ENCODE peak calls at places on chromosomes 12 and 14, in nine cellular contexts. One of them, this sample, is unnamed.

GRCh38 chr14:58731465-58732330 is 93.9 kb downstream of the DACT1 start:
- DNase-seq in left ventricle myocardium inferior: no peak
- DNase-seq in stimulated activated CD8-positive, alpha-beta memory T cell treated with anti-CD3 and anti-CD28 coated beads, Interleukin-12 subunit alpha, Interleukin-12 subunit beta, amount 100 ng/mL, for 1 hour: no peak
- DNase-seq in neuronal stem cell: no peak
- DNase-seq in neural crest cell: no peak
- DNase-seq in A172: peak
- DNase-seq in iris pigment epithelial cell: peak
- DNase-seq in stimulated activated CD4-positive, alpha-beta T cell treated with anti-CD3 and anti-CD28 coated beads, TNF-alpha, amount 100 ng/mL, for 1 hour: no peak
- DNase-seq in DND-41: no peak
- DNase-seq in this sample: no peak

GRCh38 chr12:24960222-24960855 is 11.4 kb upstream of the BCAT1 start:
- DNase-seq in neural crest cell: peak
- DNase-seq in stimulated activated CD8-positive, alpha-beta memory T cell treated with anti-CD3 and anti-CD28 coated beads, Interleukin-12 subunit alpha, Interleukin-12 subunit beta, amount 100 ng/mL, for 1 hour: no peak
- DNase-seq in stimulated activated CD4-positive, alpha-beta T cell treated with anti-CD3 and anti-CD28 coated beads, TNF-alpha, amount 100 ng/mL, for 1 hour: peak
- DNase-seq in A172: peak
- DNase-seq in neuronal stem cell: no peak
- DNase-seq in left ventricle myocardium inferior: no peak
- DNase-seq in DND-41: peak
- DNase-seq in iris pigment epithelial cell: peak
- DNase-seq in this sample: no peak

GRCh38 chr12:46521145-46521544 is 148.6 kb upstream of the SLC38A2 start:
- DNase-seq in left ventricle myocardium inferior: no peak
- DNase-seq in stimulated activated CD8-positive, alpha-beta memory T cell treated with anti-CD3 and anti-CD28 coated beads, Interleukin-12 subunit alpha, Interleukin-12 subunit beta, amount 100 ng/mL, for 1 hour: no peak
- DNase-seq in neural crest cell: no peak
- DNase-seq in iris pigment epithelial cell: no peak
- DNase-seq in neuronal stem cell: no peak
- DNase-seq in stimulated activated CD4-positive, alpha-beta T cell treated with anti-CD3 and anti-CD28 coated beads, TNF-alpha, amount 100 ng/mL, for 1 hour: no peak
- DNase-seq in A172: no peak
- DNase-seq in DND-41: no peak
- DNase-seq in this sample: no peak

GRCh38 chr14:92494512-92494911 is 19.1 kb upstream of the RIN3 start:
- DNase-seq in stimulated activated CD4-positive, alpha-beta T cell treated with anti-CD3 and anti-CD28 coated beads, TNF-alpha, amount 100 ng/mL, for 1 hour: no peak
- DNase-seq in DND-41: no peak
- DNase-seq in neural crest cell: no peak
- DNase-seq in A172: no peak
- DNase-seq in stimulated activated CD8-positive, alpha-beta memory T cell treated with anti-CD3 and anti-CD28 coated beads, Interleukin-12 subunit alpha, Interleukin-12 subunit beta, amount 100 ng/mL, for 1 hour: no peak
- DNase-seq in left ventricle myocardium inferior: no peak
- DNase-seq in iris pigment epithelial cell: peak
- DNase-seq in neuronal stem cell: no peak
- DNase-seq in this sample: no peak

GRCh38 chr12:131055596-131056233 is 102.0 kb downstream of the ADGRD1 start:
- DNase-seq in left ventricle myocardium inferior: no peak
- DNase-seq in iris pigment epithelial cell: no peak
- DNase-seq in stimulated activated CD8-positive, alpha-beta memory T cell treated with anti-CD3 and anti-CD28 coated beads, Interleukin-12 subunit alpha, Interleukin-12 subunit beta, amount 100 ng/mL, for 1 hour: no peak
- DNase-seq in neuronal stem cell: no peak
- DNase-seq in DND-41: no peak
- DNase-seq in neural crest cell: no peak
- DNase-seq in A172: no peak
- DNase-seq in stimulated activated CD4-positive, alpha-beta T cell treated with anti-CD3 and anti-CD28 coated beads, TNF-alpha, amount 100 ng/mL, for 1 hour: no peak
- DNase-seq in this sample: no peak

GRCh38 chr14:38336298-38336697 is 80.4 kb upstream of the CLEC14A start:
- DNase-seq in A172: no peak
- DNase-seq in stimulated activated CD4-positive, alpha-beta T cell treated with anti-CD3 and anti-CD28 coated beads, TNF-alpha, amount 100 ng/mL, for 1 hour: no peak
- DNase-seq in left ventricle myocardium inferior: no peak
- DNase-seq in iris pigment epithelial cell: no peak
- DNase-seq in neuronal stem cell: no peak
- DNase-seq in DND-41: no peak
- DNase-seq in neural crest cell: no peak
- DNase-seq in stimulated activated CD8-positive, alpha-beta memory T cell treated with anti-CD3 and anti-CD28 coated beads, Interleukin-12 subunit alpha, Interleukin-12 subunit beta, amount 100 ng/mL, for 1 hour: no peak
- DNase-seq in this sample: no peak

GRCh38 chr14:71478542-71478941 is 453.7 kb upstream of the RGS6 start:
- DNase-seq in stimulated activated CD4-positive, alpha-beta T cell treated with anti-CD3 and anti-CD28 coated beads, TNF-alpha, amount 100 ng/mL, for 1 hour: no peak
- DNase-seq in neural crest cell: no peak
- DNase-seq in neuronal stem cell: no peak
- DNase-seq in A172: peak
- DNase-seq in iris pigment epithelial cell: peak
- DNase-seq in DND-41: no peak
- DNase-seq in stimulated activated CD8-positive, alpha-beta memory T cell treated with anti-CD3 and anti-CD28 coated beads, Interleukin-12 subunit alpha, Interleukin-12 subunit beta, amount 100 ng/mL, for 1 hour: no peak
- DNase-seq in left ventricle myocardium inferior: no peak
- DNase-seq in this sample: no peak

GRCh38 chr12:7162691-7163114 is 26.8 kb upstream of the PEX5 start:
- DNase-seq in DND-41: no peak
- DNase-seq in A172: no peak
- DNase-seq in stimulated activated CD4-positive, alpha-beta T cell treated with anti-CD3 and anti-CD28 coated beads, TNF-alpha, amount 100 ng/mL, for 1 hour: no peak
- DNase-seq in left ventricle myocardium inferior: no peak
- DNase-seq in iris pigment epithelial cell: peak
- DNase-seq in stimulated activated CD8-positive, alpha-beta memory T cell treated with anti-CD3 and anti-CD28 coated beads, Interleukin-12 subunit alpha, Interleukin-12 subunit beta, amount 100 ng/mL, for 1 hour: no peak
- DNase-seq in neuronal stem cell: no peak
- DNase-seq in neural crest cell: no peak
- DNase-seq in this sample: no peak

GRCh38 chr12:110266381-110266909 is 14.6 kb upstream of the ATP2A2 start:
- DNase-seq in stimulated activated CD8-positive, alpha-beta memory T cell treated with anti-CD3 and anti-CD28 coated beads, Interleukin-12 subunit alpha, Interleukin-12 subunit beta, amount 100 ng/mL, for 1 hour: no peak
- DNase-seq in left ventricle myocardium inferior: no peak
- DNase-seq in DND-41: no peak
- DNase-seq in iris pigment epithelial cell: no peak
- DNase-seq in stimulated activated CD4-positive, alpha-beta T cell treated with anti-CD3 and anti-CD28 coated beads, TNF-alpha, amount 100 ng/mL, for 1 hour: no peak
- DNase-seq in A172: no peak
- DNase-seq in neuronal stem cell: no peak
- DNase-seq in neural crest cell: no peak
- DNase-seq in this sample: no peak

GRCh38 chr12:30045171-30045570 is 261.4 kb upstream of the TMTC1 start:
- DNase-seq in A172: no peak
- DNase-seq in stimulated activated CD8-positive, alpha-beta memory T cell treated with anti-CD3 and anti-CD28 coated beads, Interleukin-12 subunit alpha, Interleukin-12 subunit beta, amount 100 ng/mL, for 1 hour: no peak
- DNase-seq in DND-41: no peak
- DNase-seq in left ventricle myocardium inferior: no peak
- DNase-seq in stimulated activated CD4-positive, alpha-beta T cell treated with anti-CD3 and anti-CD28 coated beads, TNF-alpha, amount 100 ng/mL, for 1 hour: no peak
- DNase-seq in neural crest cell: no peak
- DNase-seq in neuronal stem cell: no peak
- DNase-seq in iris pigment epithelial cell: no peak
- DNase-seq in this sample: no peak

GRCh38 chr12:14366211-14366762 is 805 bp downstream of the ATF7IP start:
- DNase-seq in left ventricle myocardium inferior: no peak
- DNase-seq in stimulated activated CD8-positive, alpha-beta memory T cell treated with anti-CD3 and anti-CD28 coated beads, Interleukin-12 subunit alpha, Interleukin-12 subunit beta, amount 100 ng/mL, for 1 hour: no peak
- DNase-seq in DND-41: no peak
- DNase-seq in neural crest cell: no peak
- DNase-seq in iris pigment epithelial cell: peak
- DNase-seq in A172: no peak
- DNase-seq in neuronal stem cell: no peak
- DNase-seq in stimulated activated CD4-positive, alpha-beta T cell treated with anti-CD3 and anti-CD28 coated beads, TNF-alpha, amount 100 ng/mL, for 1 hour: no peak
- DNase-seq in this sample: no peak

GRCh38 chr12:81759215-81759991 is at the start of gene PPFIA2:
- DNase-seq in iris pigment epithelial cell: peak
- DNase-seq in stimulated activated CD4-positive, alpha-beta T cell treated with anti-CD3 and anti-CD28 coated beads, TNF-alpha, amount 100 ng/mL, for 1 hour: peak
- DNase-seq in stimulated activated CD8-positive, alpha-beta memory T cell treated with anti-CD3 and anti-CD28 coated beads, Interleukin-12 subunit alpha, Interleukin-12 subunit beta, amount 100 ng/mL, for 1 hour: no peak
- DNase-seq in neuronal stem cell: peak
- DNase-seq in DND-41: no peak
- DNase-seq in left ventricle myocardium inferior: peak
- DNase-seq in neural crest cell: peak
- DNase-seq in A172: peak
- DNase-seq in this sample: peak

GRCh38 chr14:103543140-103543539 is 14.1 kb downstream of the TRMT61A start:
- DNase-seq in DND-41: no peak
- DNase-seq in iris pigment epithelial cell: no peak
- DNase-seq in left ventricle myocardium inferior: no peak
- DNase-seq in A172: no peak
- DNase-seq in neural crest cell: no peak
- DNase-seq in stimulated activated CD4-positive, alpha-beta T cell treated with anti-CD3 and anti-CD28 coated beads, TNF-alpha, amount 100 ng/mL, for 1 hour: no peak
- DNase-seq in stimulated activated CD8-positive, alpha-beta memory T cell treated with anti-CD3 and anti-CD28 coated beads, Interleukin-12 subunit alpha, Interleukin-12 subunit beta, amount 100 ng/mL, for 1 hour: no peak
- DNase-seq in neuronal stem cell: no peak
- DNase-seq in this sample: peak

GRCh38 chr12:123478762-123479161 is 20.8 kb downstream of the SNRNP35 start:
- DNase-seq in neuronal stem cell: no peak
- DNase-seq in left ventricle myocardium inferior: peak
- DNase-seq in neural crest cell: no peak
- DNase-seq in A172: peak
- DNase-seq in stimulated activated CD4-positive, alpha-beta T cell treated with anti-CD3 and anti-CD28 coated beads, TNF-alpha, amount 100 ng/mL, for 1 hour: no peak
- DNase-seq in DND-41: no peak
- DNase-seq in stimulated activated CD8-positive, alpha-beta memory T cell treated with anti-CD3 and anti-CD28 coated beads, Interleukin-12 subunit alpha, Interleukin-12 subunit beta, amount 100 ng/mL, for 1 hour: no peak
- DNase-seq in iris pigment epithelial cell: peak
- DNase-seq in this sample: peak

GRCh38 chr12:58117201-58117600 is 175.8 kb downstream of the ATP23 start:
- DNase-seq in left ventricle myocardium inferior: no peak
- DNase-seq in neuronal stem cell: no peak
- DNase-seq in stimulated activated CD8-positive, alpha-beta memory T cell treated with anti-CD3 and anti-CD28 coated beads, Interleukin-12 subunit alpha, Interleukin-12 subunit beta, amount 100 ng/mL, for 1 hour: no peak
- DNase-seq in iris pigment epithelial cell: no peak
- DNase-seq in A172: no peak
- DNase-seq in DND-41: peak
- DNase-seq in neural crest cell: no peak
- DNase-seq in stimulated activated CD4-positive, alpha-beta T cell treated with anti-CD3 and anti-CD28 coated beads, TNF-alpha, amount 100 ng/mL, for 1 hour: no peak
- DNase-seq in this sample: no peak

GRCh38 chr12:17062296-17063061 is 456.5 kb upstream of the LMO3 start:
- DNase-seq in stimulated activated CD4-positive, alpha-beta T cell treated with anti-CD3 and anti-CD28 coated beads, TNF-alpha, amount 100 ng/mL, for 1 hour: no peak
- DNase-seq in A172: peak
- DNase-seq in left ventricle myocardium inferior: no peak
- DNase-seq in iris pigment epithelial cell: no peak
- DNase-seq in neural crest cell: no peak
- DNase-seq in stimulated activated CD8-positive, alpha-beta memory T cell treated with anti-CD3 and anti-CD28 coated beads, Interleukin-12 subunit alpha, Interleukin-12 subunit beta, amount 100 ng/mL, for 1 hour: no peak
- DNase-seq in DND-41: no peak
- DNase-seq in neuronal stem cell: no peak
- DNase-seq in this sample: no peak

GRCh38 chr12:98736352-98737326 is 91.5 kb downstream of the APAF1 start:
- DNase-seq in left ventricle myocardium inferior: no peak
- DNase-seq in stimulated activated CD8-positive, alpha-beta memory T cell treated with anti-CD3 and anti-CD28 coated beads, Interleukin-12 subunit alpha, Interleukin-12 subunit beta, amount 100 ng/mL, for 1 hour: no peak
- DNase-seq in DND-41: no peak
- DNase-seq in iris pigment epithelial cell: peak
- DNase-seq in neural crest cell: no peak
- DNase-seq in stimulated activated CD4-positive, alpha-beta T cell treated with anti-CD3 and anti-CD28 coated beads, TNF-alpha, amount 100 ng/mL, for 1 hour: no peak
- DNase-seq in neuronal stem cell: no peak
- DNase-seq in A172: no peak
- DNase-seq in this sample: no peak

GRCh38 chr14:77980475-77981321 is 180.8 kb downstream of the ADCK1 start:
- DNase-seq in iris pigment epithelial cell: no peak
- DNase-seq in DND-41: no peak
- DNase-seq in A172: no peak
- DNase-seq in neural crest cell: peak
- DNase-seq in neuronal stem cell: no peak
- DNase-seq in left ventricle myocardium inferior: no peak
- DNase-seq in stimulated activated CD8-positive, alpha-beta memory T cell treated with anti-CD3 and anti-CD28 coated beads, Interleukin-12 subunit alpha, Interleukin-12 subunit beta, amount 100 ng/mL, for 1 hour: no peak
- DNase-seq in stimulated activated CD4-positive, alpha-beta T cell treated with anti-CD3 and anti-CD28 coated beads, TNF-alpha, amount 100 ng/mL, for 1 hour: no peak
- DNase-seq in this sample: peak

GRCh38 chr14:67766035-67766680 is 50.2 kb downstream of the ZFYVE26 start:
- DNase-seq in iris pigment epithelial cell: no peak
- DNase-seq in left ventricle myocardium inferior: no peak
- DNase-seq in stimulated activated CD4-positive, alpha-beta T cell treated with anti-CD3 and anti-CD28 coated beads, TNF-alpha, amount 100 ng/mL, for 1 hour: no peak
- DNase-seq in neuronal stem cell: no peak
- DNase-seq in A172: no peak
- DNase-seq in neural crest cell: no peak
- DNase-seq in DND-41: no peak
- DNase-seq in stimulated activated CD8-positive, alpha-beta memory T cell treated with anti-CD3 and anti-CD28 coated beads, Interleukin-12 subunit alpha, Interleukin-12 subunit beta, amount 100 ng/mL, for 1 hour: no peak
- DNase-seq in this sample: no peak

GRCh38 chr12:14910090-14910915 is 24.6 kb upstream of the MGP start:
- DNase-seq in left ventricle myocardium inferior: no peak
- DNase-seq in DND-41: no peak
- DNase-seq in stimulated activated CD4-positive, alpha-beta T cell treated with anti-CD3 and anti-CD28 coated beads, TNF-alpha, amount 100 ng/mL, for 1 hour: no peak
- DNase-seq in neuronal stem cell: no peak
- DNase-seq in stimulated activated CD8-positive, alpha-beta memory T cell treated with anti-CD3 and anti-CD28 coated beads, Interleukin-12 subunit alpha, Interleukin-12 subunit beta, amount 100 ng/mL, for 1 hour: no peak
- DNase-seq in neural crest cell: no peak
- DNase-seq in iris pigment epithelial cell: peak
- DNase-seq in A172: peak
- DNase-seq in this sample: no peak

GRCh38 chr12:65944637-65945036 is 120.4 kb downstream of the HMGA2 start:
- DNase-seq in neural crest cell: no peak
- DNase-seq in left ventricle myocardium inferior: no peak
- DNase-seq in stimulated activated CD4-positive, alpha-beta T cell treated with anti-CD3 and anti-CD28 coated beads, TNF-alpha, amount 100 ng/mL, for 1 hour: no peak
- DNase-seq in A172: no peak
- DNase-seq in DND-41: no peak
- DNase-seq in neuronal stem cell: no peak
- DNase-seq in iris pigment epithelial cell: no peak
- DNase-seq in stimulated activated CD8-positive, alpha-beta memory T cell treated with anti-CD3 and anti-CD28 coated beads, Interleukin-12 subunit alpha, Interleukin-12 subunit beta, amount 100 ng/mL, for 1 hour: no peak
- DNase-seq in this sample: no peak

GRCh38 chr12:132373967-132374820 is 44.8 kb upstream of the GALNT9 start:
- DNase-seq in neural crest cell: no peak
- DNase-seq in stimulated activated CD4-positive, alpha-beta T cell treated with anti-CD3 and anti-CD28 coated beads, TNF-alpha, amount 100 ng/mL, for 1 hour: no peak
- DNase-seq in DND-41: no peak
- DNase-seq in neuronal stem cell: peak
- DNase-seq in iris pigment epithelial cell: peak
- DNase-seq in stimulated activated CD8-positive, alpha-beta memory T cell treated with anti-CD3 and anti-CD28 coated beads, Interleukin-12 subunit alpha, Interleukin-12 subunit beta, amount 100 ng/mL, for 1 hour: no peak
- DNase-seq in left ventricle myocardium inferior: peak
- DNase-seq in A172: peak
- DNase-seq in this sample: no peak

GRCh38 chr12:98397323-98398105 is 117.9 kb upstream of the TMPO start:
- DNase-seq in A172: peak
- DNase-seq in neural crest cell: peak
- DNase-seq in stimulated activated CD4-positive, alpha-beta T cell treated with anti-CD3 and anti-CD28 coated beads, TNF-alpha, amount 100 ng/mL, for 1 hour: peak
- DNase-seq in stimulated activated CD8-positive, alpha-beta memory T cell treated with anti-CD3 and anti-CD28 coated beads, Interleukin-12 subunit alpha, Interleukin-12 subunit beta, amount 100 ng/mL, for 1 hour: peak
- DNase-seq in iris pigment epithelial cell: peak
- DNase-seq in DND-41: peak
- DNase-seq in left ventricle myocardium inferior: peak
- DNase-seq in neuronal stem cell: peak
- DNase-seq in this sample: peak

GRCh38 chr14:53399057-53399456 is 245.9 kb upstream of the DDHD1 start:
- DNase-seq in neural crest cell: peak
- DNase-seq in stimulated activated CD8-positive, alpha-beta memory T cell treated with anti-CD3 and anti-CD28 coated beads, Interleukin-12 subunit alpha, Interleukin-12 subunit beta, amount 100 ng/mL, for 1 hour: no peak
- DNase-seq in A172: peak
- DNase-seq in left ventricle myocardium inferior: no peak
- DNase-seq in iris pigment epithelial cell: peak
- DNase-seq in stimulated activated CD4-positive, alpha-beta T cell treated with anti-CD3 and anti-CD28 coated beads, TNF-alpha, amount 100 ng/mL, for 1 hour: no peak
- DNase-seq in DND-41: no peak
- DNase-seq in neuronal stem cell: peak
- DNase-seq in this sample: no peak

GRCh38 chr14:101721951-101722661 is 39.4 kb upstream of the PPP2R5C start:
- DNase-seq in iris pigment epithelial cell: peak
- DNase-seq in neuronal stem cell: no peak
- DNase-seq in DND-41: peak
- DNase-seq in stimulated activated CD8-positive, alpha-beta memory T cell treated with anti-CD3 and anti-CD28 coated beads, Interleukin-12 subunit alpha, Interleukin-12 subunit beta, amount 100 ng/mL, for 1 hour: peak
- DNase-seq in stimulated activated CD4-positive, alpha-beta T cell treated with anti-CD3 and anti-CD28 coated beads, TNF-alpha, amount 100 ng/mL, for 1 hour: peak
- DNase-seq in left ventricle myocardium inferior: no peak
- DNase-seq in A172: peak
- DNase-seq in neural crest cell: no peak
- DNase-seq in this sample: no peak

GRCh38 chr14:55807059-55807499 is 227.1 kb downstream of the KTN1 start:
- DNase-seq in stimulated activated CD8-positive, alpha-beta memory T cell treated with anti-CD3 and anti-CD28 coated beads, Interleukin-12 subunit alpha, Interleukin-12 subunit beta, amount 100 ng/mL, for 1 hour: peak
- DNase-seq in DND-41: peak
- DNase-seq in left ventricle myocardium inferior: peak
- DNase-seq in iris pigment epithelial cell: peak
- DNase-seq in A172: peak
- DNase-seq in neural crest cell: no peak
- DNase-seq in neuronal stem cell: no peak
- DNase-seq in stimulated activated CD4-positive, alpha-beta T cell treated with anti-CD3 and anti-CD28 coated beads, TNF-alpha, amount 100 ng/mL, for 1 hour: peak
- DNase-seq in this sample: peak

GRCh38 chr12:43812926-43813325 is 6.8 kb upstream of the TWF1 start:
- DNase-seq in A172: no peak
- DNase-seq in left ventricle myocardium inferior: no peak
- DNase-seq in DND-41: no peak
- DNase-seq in iris pigment epithelial cell: no peak
- DNase-seq in neural crest cell: no peak
- DNase-seq in stimulated activated CD8-positive, alpha-beta memory T cell treated with anti-CD3 and anti-CD28 coated beads, Interleukin-12 subunit alpha, Interleukin-12 subunit beta, amount 100 ng/mL, for 1 hour: no peak
- DNase-seq in stimulated activated CD4-positive, alpha-beta T cell treated with anti-CD3 and anti-CD28 coated beads, TNF-alpha, amount 100 ng/mL, for 1 hour: no peak
- DNase-seq in neuronal stem cell: no peak
- DNase-seq in this sample: no peak

GRCh38 chr14:68574906-68575305 is 218.0 kb downstream of the ZFP36L1 start:
- DNase-seq in neural crest cell: no peak
- DNase-seq in stimulated activated CD4-positive, alpha-beta T cell treated with anti-CD3 and anti-CD28 coated beads, TNF-alpha, amount 100 ng/mL, for 1 hour: no peak
- DNase-seq in iris pigment epithelial cell: peak
- DNase-seq in stimulated activated CD8-positive, alpha-beta memory T cell treated with anti-CD3 and anti-CD28 coated beads, Interleukin-12 subunit alpha, Interleukin-12 subunit beta, amount 100 ng/mL, for 1 hour: no peak
- DNase-seq in A172: peak
- DNase-seq in left ventricle myocardium inferior: no peak
- DNase-seq in DND-41: no peak
- DNase-seq in neuronal stem cell: no peak
- DNase-seq in this sample: no peak

GRCh38 chr14:54094765-54095164 is 138.1 kb upstream of the BMP4 start:
- DNase-seq in neuronal stem cell: no peak
- DNase-seq in stimulated activated CD4-positive, alpha-beta T cell treated with anti-CD3 and anti-CD28 coated beads, TNF-alpha, amount 100 ng/mL, for 1 hour: no peak
- DNase-seq in neural crest cell: no peak
- DNase-seq in A172: no peak
- DNase-seq in DND-41: no peak
- DNase-seq in stimulated activated CD8-positive, alpha-beta memory T cell treated with anti-CD3 and anti-CD28 coated beads, Interleukin-12 subunit alpha, Interleukin-12 subunit beta, amount 100 ng/mL, for 1 hour: no peak
- DNase-seq in left ventricle myocardium inferior: no peak
- DNase-seq in iris pigment epithelial cell: no peak
- DNase-seq in this sample: no peak

GRCh38 chr14:65783576-65783975 is 371.0 kb downstream of the FUT8 start:
- DNase-seq in left ventricle myocardium inferior: no peak
- DNase-seq in stimulated activated CD4-positive, alpha-beta T cell treated with anti-CD3 and anti-CD28 coated beads, TNF-alpha, amount 100 ng/mL, for 1 hour: no peak
- DNase-seq in DND-41: no peak
- DNase-seq in neural crest cell: no peak
- DNase-seq in neuronal stem cell: no peak
- DNase-seq in A172: peak
- DNase-seq in iris pigment epithelial cell: no peak
- DNase-seq in stimulated activated CD8-positive, alpha-beta memory T cell treated with anti-CD3 and anti-CD28 coated beads, Interleukin-12 subunit alpha, Interleukin-12 subunit beta, amount 100 ng/mL, for 1 hour: no peak
- DNase-seq in this sample: no peak

GRCh38 chr12:94567784-94568183 is 82.6 kb downstream of the TMCC3 start:
- DNase-seq in neural crest cell: no peak
- DNase-seq in left ventricle myocardium inferior: no peak
- DNase-seq in neuronal stem cell: no peak
- DNase-seq in A172: no peak
- DNase-seq in stimulated activated CD8-positive, alpha-beta memory T cell treated with anti-CD3 and anti-CD28 coated beads, Interleukin-12 subunit alpha, Interleukin-12 subunit beta, amount 100 ng/mL, for 1 hour: no peak
- DNase-seq in iris pigment epithelial cell: no peak
- DNase-seq in stimulated activated CD4-positive, alpha-beta T cell treated with anti-CD3 and anti-CD28 coated beads, TNF-alpha, amount 100 ng/mL, for 1 hour: no peak
- DNase-seq in DND-41: no peak
- DNase-seq in this sample: no peak

This sample was measured in heart left ventricle.